ENCODE peak calls at places on chromosomes 4 and X, in seven cellular contexts. F, O, Q, T, S, X and D are unnamed samples.

GRCh38 chr4:4216261-4216660 is 10.5 kb downstream of the OTOP1 start:
- DNase-seq in X (no peak), S (no peak), T (no peak), O (no peak), Q (no peak), F (no peak), D (no peak)

GRCh38 chr4:186104114-186104894 is at the start of gene FAM149A:
- DNase-seq in O (peak), T (no peak), X (no peak), S (peak), Q (no peak), F (peak), D (peak)

GRCh38 chrX:2451456-2452316 is 49.1 kb downstream of the DHRSX start:
- DNase-seq in F (no peak), T (peak), Q (no peak), O (no peak), S (peak), X (no peak), D (no peak)

GRCh38 chrX:43703211-43703791 is 47.2 kb downstream of the MAOA start:
- DNase-seq in Q (no peak), O (peak), S (no peak), T (peak), F (no peak), X (no peak), D (no peak)

GRCh38 chr4:184514121-184514988 is 40.0 kb upstream of the IRF2 start:
- DNase-seq in Q (no peak), S (peak), O (peak), T (peak), X (no peak), F (no peak), D (no peak)

GRCh38 chr4:151692821-151693504 is 67.8 kb downstream of the GATB start:
- DNase-seq in T (no peak), X (no peak), Q (no peak), S (no peak), F (no peak), O (no peak), D (no peak)

GRCh38 chr4:184575306-184575705 is 73.9 kb downstream of the CASP3 start:
- DNase-seq in F (no peak), Q (no peak), S (no peak), O (no peak), T (peak), X (no peak), D (no peak)

GRCh38 chrX:154369453-154370299 is 4.8 kb downstream of the FLNA start:
- DNase-seq in T (peak), F (no peak), X (peak), O (peak), S (peak), Q (peak), D (peak)

GRCh38 chr4:47054130-47054529 is 22.8 kb downstream of the GABRB1 start:
- DNase-seq in S (no peak), T (no peak), Q (no peak), F (no peak), X (no peak), O (no peak), D (no peak)